ENCODE peak calls at places on chromosomes 3 and 15, in six cellular contexts. U, I, D, V, Z and P are unnamed samples.

GRCh38 chr3:127488141-127488672 is 102.3 kb downstream of the TPRA1 start:
- DNase-seq in U (no peak), I (no peak), D (no peak), V (no peak), Z (no peak), P (no peak)

GRCh38 chr3:118823626-118824025 is 211.0 kb downstream of the IGSF11 start:
- DNase-seq in U (no peak), I (no peak), D (no peak), V (no peak), Z (no peak), P (no peak)

GRCh38 chr15:67843571-67844387 is 3.9 kb upstream of the RNU6-1 start:
- DNase-seq in U (no peak), I (no peak), D (no peak), V (no peak), Z (no peak), P (no peak)

GRCh38 chr3:129599607-129600006 is 6.9 kb downstream of the PLXND1 start:
- DNase-seq in U (no peak), I (no peak), D (no peak), V (no peak), Z (no peak), P (no peak)

GRCh38 chr3:124381565-124382333 is 348.5 kb upstream of the UMPS start:
- DNase-seq in U (no peak), I (no peak), D (no peak), V (no peak), Z (no peak), P (no peak)

GRCh38 chr3:36679384-36680200 is 84.8 kb downstream of the DCLK3 start:
- DNase-seq in U (peak), I (no peak), D (no peak), V (no peak), Z (no peak), P (no peak)

GRCh38 chr3:33401781-33402180 is 38.4 kb downstream of the UBP1 start:
- DNase-seq in U (no peak), I (no peak), D (no peak), V (no peak), Z (no peak), P (no peak)

GRCh38 chr3:181879926-181880325 is 168.2 kb downstream of the SOX2 start:
- DNase-seq in U (no peak), I (no peak), D (no peak), V (no peak), Z (no peak), P (no peak)

GRCh38 chr15:22735781-22736180 is 50.7 kb upstream of the NIPA1 start:
- DNase-seq in U (no peak), I (no peak), D (no peak), V (no peak), Z (no peak), P (no peak)

GRCh38 chr15:67922971-67923646 is 83.3 kb upstream of the RNU6-1 start:
- DNase-seq in U (no peak), I (no peak), D (no peak), V (no peak), Z (no peak), P (peak)

GRCh38 chr15:92682772-92683510 is 27.4 kb upstream of the FAM174B start:
- DNase-seq in U (no peak), I (no peak), D (no peak), V (peak), Z (no peak), P (no peak)

GRCh38 chr15:47753591-47753990 is 36.3 kb downstream of the SEMA6D start:
- DNase-seq in U (no peak), I (no peak), D (no peak), V (no peak), Z (no peak), P (no peak)

GRCh38 chr15:47184003-47184404 is 533.3 kb upstream of the SEMA6D start:
- DNase-seq in U (no peak), I (no peak), D (no peak), V (peak), Z (no peak), P (no peak)

GRCh38 chr3:123695152-123695551 is 110.3 kb upstream of the HACD2 start:
- DNase-seq in U (no peak), I (no peak), D (no peak), V (no peak), Z (no peak), P (no peak)

GRCh38 chr3:101120039-101120438 is 126.8 kb upstream of the ABI3BP start:
- DNase-seq in U (no peak), I (no peak), D (no peak), V (no peak), Z (no peak), P (no peak)

GRCh38 chr15:90905306-90906180 is 2.4 kb downstream of the MAN2A2 start:
- DNase-seq in U (no peak), I (no peak), D (no peak), V (no peak), Z (no peak), P (no peak)

GRCh38 chr15:66275352-66275751 is 18.0 kb upstream of the DIS3L start:
- DNase-seq in U (no peak), I (no peak), D (no peak), V (no peak), Z (no peak), P (no peak)

GRCh38 chr15:97915261-97915660 is 45.2 kb upstream of the ARRDC4 start:
- DNase-seq in U (no peak), I (no peak), D (no peak), V (no peak), Z (no peak), P (no peak)

GRCh38 chr15:32855942-32856341 is 138.1 kb downstream of the GREM1 start:
- DNase-seq in U (no peak), I (no peak), D (no peak), V (no peak), Z (no peak), P (no peak)

GRCh38 chr3:134923286-134923685 is 128.2 kb downstream of the EPHB1 start:
- DNase-seq in U (no peak), I (no peak), D (no peak), V (no peak), Z (no peak), P (no peak)